ENCODE peak calls at places on chromosomes 3 and 15, in five cellular contexts. T is lower lobe of right lung, M is psoas muscle, Y is epithelial cell of esophagus, E is cardiac muscle cell. W is an unnamed sample.

GRCh38 chr3:124584245-124584551 is 146.1 kb upstream of the UMPS start:
- DNase-seq in Y (no peak), M (no peak), E (no peak), T (no peak), W (no peak)

GRCh38 chr15:23797747-23798157 is 110.6 kb upstream of the NDN start:
- DNase-seq in T (no peak), E (no peak), Y (no peak), M (no peak), W (no peak)

GRCh38 chr3:127762077-127762786 is 60.1 kb downstream of the MGLL start:
- DNase-seq in T (peak; percentile 67), M (peak; percentile 67), Y (no peak), E (peak; percentile 75), W (peak; percentile 41)

GRCh38 chr3:17179381-17180205 is 294.8 kb downstream of the PLCL2 start:
- DNase-seq in E (peak; percentile 55), Y (no peak), T (no peak), M (no peak), W (no peak)

GRCh38 chr3:132554437-132554836 is 42.6 kb upstream of the ACKR4 start:
- DNase-seq in E (no peak), Y (no peak), T (no peak), M (no peak), W (no peak)

GRCh38 chr15:74552761-74553441 is 11.9 kb downstream of the ARID3B start:
- DNase-seq in M (no peak), T (no peak), Y (no peak), E (no peak), W (no peak)

GRCh38 chr15:65212097-65212496 is 824 bp upstream of the CILP start:
- DNase-seq in T (no peak), E (peak; percentile 36), M (no peak), Y (peak; percentile 24), W (no peak)

GRCh38 chr3:151770941-151771340 is 37.2 kb downstream of the AADACL2 start:
- DNase-seq in T (peak; percentile 75), M (peak; percentile 66), Y (no peak), E (no peak), W (no peak)

GRCh38 chr3:194489736-194490612 is 3.2 kb upstream of the ATP13A3 start:
- DNase-seq in T (no peak), Y (peak; percentile 41), M (no peak), E (no peak), W (peak; percentile 65)

GRCh38 chr3:168047190-168047795 is 48.4 kb downstream of the GOLIM4 start:
- DNase-seq in T (no peak), Y (peak; percentile 85), E (peak; percentile 78), M (no peak), W (no peak)

GRCh38 chr3:145981057-145981456 is 179.9 kb downstream of the PLOD2 start:
- DNase-seq in M (no peak), T (no peak), Y (peak; percentile 13), E (no peak), W (no peak)

GRCh38 chr15:27043770-27044169 is 72.8 kb downstream of the GABRG3 start:
- DNase-seq in T (no peak), Y (no peak), M (no peak), E (no peak), W (no peak)

GRCh38 chr3:112605285-112605684 is 35.7 kb downstream of the CCDC80 start:
- DNase-seq in Y (no peak), E (no peak), M (no peak), T (no peak), W (no peak)

GRCh38 chr3:49707113-49707480 is 12.4 kb downstream of the AMIGO3 start:
- DNase-seq in E (no peak), T (no peak), Y (peak; percentile 44), M (peak; percentile 25), W (no peak)

GRCh38 chr3:159126261-159127020 is 324.6 kb downstream of the MFSD1 start:
- DNase-seq in T (no peak), M (no peak), E (no peak), Y (peak; percentile 45), W (no peak)

GRCh38 chr15:45884289-45884688 is 249.5 kb downstream of the SQOR start:
- DNase-seq in Y (no peak), T (no peak), E (no peak), M (no peak), W (no peak)

GRCh38 chr3:65761890-65762605 is 276.7 kb downstream of the MAGI1 start:
- DNase-seq in Y (no peak), M (no peak), T (no peak), E (no peak), W (no peak)

GRCh38 chr15:55824857-55825613 is 82.1 kb upstream of the PRTG start:
- DNase-seq in E (peak; percentile 25), T (no peak), M (no peak), Y (no peak), W (no peak)

GRCh38 chr3:46932455-46933225 is 43.9 kb downstream of the CCDC12 start:
- DNase-seq in M (peak; percentile 33), T (peak; percentile 50), E (no peak), Y (no peak), W (peak; percentile 42)

GRCh38 chr3:192819001-192819569 is 91.7 kb upstream of the FGF12 start:
- DNase-seq in T (no peak), Y (peak; percentile 83), M (no peak), E (peak; percentile 2), W (no peak)

GRCh38 chr15:60526127-60526616 is 47.2 kb upstream of the ICE2 start:
- DNase-seq in M (peak; percentile 62), T (no peak), E (no peak), Y (peak; percentile 64), W (no peak)

GRCh38 chr3:115986555-115987207 is 363.4 kb downstream of the GAP43 start:
- DNase-seq in E (no peak), M (no peak), Y (peak; percentile 63), T (no peak), W (no peak)

GRCh38 chr3:59654120-59654952 is 604.5 kb upstream of the CFAP20DC start:
- DNase-seq in Y (peak; percentile 95), E (no peak), T (peak; percentile 80), M (peak; percentile 70), W (no peak)

GRCh38 chr3:59658236-59658635 is 608.4 kb upstream of the CFAP20DC start:
- DNase-seq in M (no peak), E (no peak), T (no peak), Y (no peak), W (no peak)

GRCh38 chr3:59655616-59656015 is 605.8 kb upstream of the CFAP20DC start:
- DNase-seq in E (no peak), M (no peak), Y (no peak), T (no peak), W (no peak)

GRCh38 chr3:59654953-59655430 is 605.2 kb upstream of the CFAP20DC start:
- DNase-seq in T (no peak), Y (peak; percentile 83), M (no peak), E (no peak), W (no peak)

DNA sequence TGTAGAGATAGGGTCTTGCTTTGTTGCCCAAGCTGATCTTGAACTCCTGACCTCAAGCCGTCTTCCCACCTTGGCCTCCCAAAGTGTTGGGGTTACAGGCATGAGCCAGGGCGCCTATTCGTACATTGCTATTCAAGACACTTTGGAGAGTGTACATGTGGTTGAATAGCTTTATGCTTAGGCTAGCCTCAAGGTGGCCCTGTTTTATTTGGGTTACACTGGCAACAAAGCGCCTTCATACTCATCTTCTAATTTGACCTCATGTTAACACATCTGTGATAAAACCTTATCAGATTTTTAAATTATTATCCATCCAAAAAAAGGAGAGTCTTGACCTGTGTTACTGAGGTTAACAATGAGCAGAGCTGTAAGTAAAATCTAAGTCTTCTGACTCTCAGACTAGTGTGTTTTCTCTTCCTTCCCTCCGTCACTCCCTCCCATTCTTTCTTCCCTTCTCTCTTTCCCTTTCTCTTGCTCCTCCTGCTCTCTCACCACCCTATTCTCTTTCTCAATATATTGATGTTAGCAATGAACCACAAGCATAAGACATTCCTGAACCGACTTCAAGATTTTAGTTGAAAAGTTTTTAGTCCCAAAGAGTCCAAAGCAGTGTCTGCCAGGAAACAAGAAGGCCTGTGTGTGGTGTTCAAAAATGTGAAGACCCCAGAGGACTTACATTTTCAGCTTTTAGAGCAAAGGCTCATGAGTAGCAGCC is 603.7 kb upstream of the CFAP20DC start:
- DNase-seq in M (no peak), E (no peak), Y (peak; percentile 40), T (no peak), W (no peak)
- TF ChIP-seq CTCF in M (no peak), E (no peak), Y (peak; percentile 21), T (no peak), W (no peak)

GRCh38 chr3:184339016-184339415 is 1.6 kb downstream of the FAM131A start:
- DNase-seq in E (no peak), Y (peak; percentile 43), T (no peak), M (no peak), W (no peak)

GRCh38 chr3:184337315-184337714 is at the start of gene FAM131A:
- DNase-seq in E (no peak), T (no peak), M (peak; percentile 78), Y (no peak), W (no peak)

GRCh38 chr3:184337981-184338380 is 581 bp downstream of the FAM131A start:
- DNase-seq in M (no peak), E (no peak), Y (no peak), T (no peak), W (no peak)

GRCh38 chr3:184336484-184337230 is 743 bp upstream of the FAM131A start:
- DNase-seq in M (peak; percentile 62), Y (peak; percentile 67), E (peak; percentile 45), T (no peak), W (no peak)

GRCh38 chr3:184338538-184338945 is 1.1 kb downstream of the FAM131A start:
- DNase-seq in Y (peak; percentile 72), E (peak; percentile 32), M (peak; percentile 88), T (no peak), W (no peak)
- TF ChIP-seq CTCF in Y (no peak), E (peak; percentile 20), M (no peak), T (no peak), W (no peak)

DNA sequence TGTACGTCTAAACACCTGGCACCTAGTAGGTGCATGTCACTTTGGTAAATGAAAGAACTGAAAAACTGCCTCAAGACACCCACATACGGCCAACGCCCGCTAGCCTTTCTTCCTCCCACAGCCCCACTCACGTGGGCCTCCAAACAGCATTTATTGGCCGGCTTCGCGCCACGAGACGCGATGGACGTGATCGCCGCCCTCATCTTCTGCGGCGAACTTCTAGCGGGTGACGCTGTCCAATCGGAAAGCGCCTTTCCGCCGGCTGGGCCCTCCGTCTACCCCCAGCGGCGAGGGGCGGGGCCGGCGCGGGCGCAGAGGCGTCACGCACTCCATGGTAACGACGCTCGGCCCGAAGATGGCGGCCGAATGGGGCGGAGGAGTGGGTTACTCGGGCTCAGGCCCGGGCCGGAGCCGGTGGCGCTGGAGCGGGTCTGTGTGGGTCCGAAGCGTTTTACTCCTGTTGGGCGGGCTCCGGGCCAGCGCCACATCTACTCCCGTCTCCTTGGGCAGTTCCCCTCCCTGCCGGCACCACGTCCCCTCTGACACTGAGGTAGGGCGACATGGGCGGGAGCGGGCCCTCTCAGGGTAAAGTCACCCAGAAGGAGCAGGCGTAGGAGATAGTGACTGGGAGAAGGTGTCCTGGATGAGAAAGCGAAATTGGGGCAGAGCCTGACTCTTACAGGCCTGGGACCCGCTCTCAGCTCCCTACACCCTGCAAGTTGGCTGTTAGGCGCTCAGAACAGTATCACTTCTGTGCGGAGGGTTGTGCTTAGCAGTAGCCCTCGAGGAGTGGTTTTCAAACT is at the start of gene LMLN:
- DNase-seq in E (peak; percentile 96), T (peak; percentile 98), M (peak; percentile 98), Y (peak; percentile 97), W (peak; percentile 94)
- TF ChIP-seq CTCF in E (no peak), T (no peak), M (no peak), Y (no peak), W (no peak)

DNA sequence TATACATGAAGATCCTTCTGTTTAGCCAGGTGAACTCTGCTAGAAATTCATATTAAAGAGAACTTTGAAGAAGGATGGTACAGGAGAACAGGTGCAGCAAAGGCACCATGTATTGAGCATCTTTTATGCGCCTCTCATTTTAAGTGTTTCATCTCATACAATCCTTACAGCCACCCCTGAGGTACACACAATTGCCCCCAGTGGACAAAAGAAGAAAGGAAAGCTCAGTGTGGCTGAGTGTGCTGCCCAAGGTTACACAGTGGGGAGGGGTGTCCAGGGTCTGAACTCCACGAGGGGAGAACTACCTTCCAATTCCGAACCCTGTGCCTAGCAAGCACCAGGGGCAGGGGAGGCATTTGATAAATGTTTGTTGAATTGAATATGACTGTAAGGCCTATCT is 98.6 kb downstream of the MECOM start:
- DNase-seq in Y (no peak), E (no peak), T (no peak), M (no peak), W (no peak)
- TF ChIP-seq CTCF in Y (peak; percentile 17), E (peak; percentile 27), T (no peak), M (no peak), W (no peak)